ENCODE peak calls at places on chromosomes 16 and 17, in ten cellular contexts. F is T-helper 22 cell; R is activated CD8-positive, alpha-beta T cell treated with anti-CD3 and anti-CD28 coated beads, Interleukin-2, amount 10 ng/mL, durations not matched to agents 7 days and 5 days; J is mesothelial cell of epicardium; B is hippocampal formation; I is H54; E is T-helper 17 cell; C is mammary epithelial cell; X is activated naive CD8-positive, alpha-beta T cell treated with anti-CD3 and anti-CD28 coated beads for 36 hours; U is GM23338. L is an unnamed sample.

GRCh38 chr17:12673788-12674187 is 8.1 kb downstream of the MYOCD start:
- DNase-seq in X (no peak), J (no peak), C (no peak), I (no peak), U (no peak), E (no peak), R (no peak), F (no peak), B (no peak), L (no peak)

GRCh38 chr16:3945751-3946603 is 65.5 kb upstream of the CREBBP start:
- DNase-seq in E (no peak), C (peak), J (peak), X (no peak), I (peak), R (no peak), B (no peak), F (no peak), U (peak), L (no peak)

GRCh38 chr17:39634384-39634871 is 2.5 kb upstream of the STARD3 start:
- DNase-seq in E (no peak), X (no peak), F (no peak), J (no peak), C (peak), R (peak), U (peak), I (no peak), B (peak), L (peak)

GRCh38 chr17:79892457-79893236 is 53.4 kb upstream of the CBX4 start:
- DNase-seq in E (no peak), C (peak), I (no peak), F (no peak), U (no peak), B (no peak), X (no peak), R (no peak), J (no peak), L (no peak)

GRCh38 chr16:51164167-51164566 is 13.1 kb upstream of the SALL1 start:
- DNase-seq in E (no peak), J (no peak), B (no peak), I (no peak), U (no peak), C (no peak), X (no peak), F (no peak), R (no peak), L (no peak)

GRCh38 chr17:61444831-61445230 is 7.4 kb upstream of the TBX4 start:
- DNase-seq in F (no peak), E (no peak), B (no peak), U (no peak), I (peak), C (no peak), X (no peak), R (no peak), J (no peak), L (no peak)

GRCh38 chr16:26709175-26709574 is 357.6 kb upstream of the C16orf82 start:
- DNase-seq in J (no peak), U (peak), B (no peak), X (no peak), R (no peak), I (no peak), E (no peak), C (no peak), F (no peak), L (no peak)

GRCh38 chr17:7932483-7932891 is 481 bp downstream of the CNTROB start:
- DNase-seq in C (peak), I (peak), U (peak), X (peak), E (no peak), J (no peak), R (peak), F (no peak), B (no peak), L (peak)

GRCh38 chr16:177981-178676 is 1.6 kb downstream of the HBA1 start:
- DNase-seq in J (no peak), F (no peak), E (no peak), I (no peak), C (no peak), R (no peak), U (no peak), X (no peak), B (no peak), L (no peak)

GRCh38 chr17:68972119-68972704 is 17.0 kb upstream of the ABCA8 start:
- DNase-seq in J (no peak), F (no peak), E (no peak), I (peak), B (peak), U (peak), R (no peak), X (no peak), C (no peak), L (no peak)

GRCh38 chr17:38982858-38983746 is 15.9 kb upstream of the FBXO47 start:
- DNase-seq in J (no peak), I (peak), F (peak), R (peak), B (peak), E (peak), X (no peak), U (peak), C (peak), L (peak)

GRCh38 chr17:21376835-21377690 is 906 bp downstream of the KCNJ12 start:
- DNase-seq in F (no peak), I (no peak), B (no peak), R (no peak), C (peak), J (peak), U (peak), E (no peak), X (no peak), L (no peak)

GRCh38 chr16:85235988-85236831 is 123.9 kb upstream of the CIBAR2 start:
- DNase-seq in U (no peak), E (no peak), X (no peak), C (no peak), R (no peak), B (no peak), F (no peak), J (no peak), I (peak), L (no peak)

GRCh38 chr16:67021321-67021720 is 7.6 kb upstream of the CBFB start:
- DNase-seq in X (no peak), I (no peak), U (no peak), R (no peak), C (no peak), E (no peak), B (no peak), F (no peak), J (no peak), L (no peak)

GRCh38 chr17:9241774-9242496 is 220.6 kb downstream of the NTN1 start:
- DNase-seq in E (no peak), I (no peak), B (no peak), F (no peak), C (no peak), U (no peak), R (no peak), X (no peak), J (no peak), L (no peak)

GRCh38 chr17:47316316-47316715 is 7.4 kb upstream of the EFCAB13 start:
- DNase-seq in B (no peak), F (no peak), R (no peak), E (no peak), I (no peak), X (no peak), U (no peak), C (peak), J (no peak), L (no peak)

GRCh38 chr16:30889721-30890120 is 4.2 kb downstream of the BCL7C start:
- DNase-seq in C (no peak), U (no peak), B (no peak), X (no peak), I (no peak), J (no peak), E (no peak), F (no peak), R (no peak), L (no peak)

GRCh38 chr17:74413491-74413890 is 18.4 kb upstream of the GPRC5C start:
- DNase-seq in J (no peak), B (no peak), F (no peak), R (no peak), U (no peak), X (no peak), I (no peak), C (no peak), E (no peak), L (no peak)

GRCh38 chr16:26433807-26434206 is 632.9 kb upstream of the C16orf82 start:
- DNase-seq in U (no peak), F (no peak), I (no peak), B (no peak), X (no peak), E (no peak), R (no peak), J (no peak), C (no peak), L (no peak)

L was measured in stimulated activated CD4-positive, alpha-beta T cell treated with anti-CD3 and anti-CD28 coated beads, Interleukin-4, amount 100 ng/mL, for 24 hours.